ENCODE peak calls at places on chromosomes 4 and X, in six cellular contexts. J, B, U, W, X and G are unnamed samples.
A peak's percentile ranks its signal among the peaks of the same experiment; 100 is the strongest.

GRCh38 chr4:115259651-115260050 is 146.2 kb upstream of the NDST4 start:
- DNase-seq in X (no peak), B (no peak), J (no peak), W (no peak), U (no peak), G (no peak)

GRCh38 chrX:105821471-105822081 is 763 bp upstream of the NRK start:
- DNase-seq in X (no peak), U (no peak), W (no peak), B (no peak), J (no peak), G (peak; percentile 25)

GRCh38 chr4:148445071-148445902 is 3.1 kb upstream of the NR3C2 start:
- DNase-seq in J (no peak), U (peak; percentile 23), B (no peak), X (no peak), W (peak; percentile 39), G (peak; percentile 78)

GRCh38 chr4:127936974-127937373 is 28.0 kb downstream of the MFSD8 start:
- DNase-seq in W (no peak), X (peak; percentile 5), U (no peak), B (no peak), J (peak; percentile 52), G (no peak)

GRCh38 chr4:126991965-126992364 is 640.8 kb upstream of the INTU start:
- DNase-seq in W (no peak), X (no peak), J (peak; percentile 43), U (no peak), B (no peak), G (no peak)

GRCh38 chr4:68864438-68865177 is 48.8 kb downstream of the UGT2B10 start:
- DNase-seq in U (no peak), B (no peak), W (no peak), X (no peak), J (no peak), G (no peak)

GRCh38 chr4:187059031-187059430 is 335.4 kb upstream of the FAT1 start:
- DNase-seq in U (no peak), B (no peak), W (no peak), X (no peak), J (no peak), G (no peak)

GRCh38 chr4:183996868-183997267 is 91.8 kb downstream of the STOX2 start:
- DNase-seq in U (no peak), W (no peak), J (peak; percentile 71), B (peak; percentile 42), X (no peak), G (no peak)

GRCh38 chr4:82423245-82424054 is 6.8 kb downstream of the HNRNPDL start:
- DNase-seq in W (no peak), U (no peak), J (peak; percentile 23), B (no peak), X (no peak), G (no peak)

GRCh38 chrX:16870861-16871584 is 861 bp upstream of the RBBP7 start:
- DNase-seq in X (no peak), J (no peak), W (peak; percentile 33), U (no peak), B (no peak), G (peak; percentile 65)

GRCh38 chr4:8101213-8101781 is 57.3 kb downstream of the ABLIM2 start:
- DNase-seq in X (peak; percentile 99), U (peak; percentile 64), W (no peak), J (peak; percentile 7), B (no peak), G (no peak)

GRCh38 chr4:66014146-66014765 is 344.0 kb upstream of the EPHA5 start:
- DNase-seq in X (no peak), J (no peak), B (no peak), W (no peak), U (no peak), G (no peak)

GRCh38 chrX:2697306-2697705 is 6.2 kb downstream of the CD99 start:
- DNase-seq in W (no peak), B (no peak), J (peak; percentile 36), X (peak; percentile 28), U (no peak), G (no peak)

GRCh38 chr4:108166038-108166437 is 2.7 kb downstream of the LEF1 start:
- DNase-seq in W (no peak), X (no peak), U (no peak), J (no peak), B (no peak), G (peak; percentile 33)

GRCh38 chr4:129358571-129358970 is 262.6 kb downstream of the C4orf33 start:
- DNase-seq in B (peak; percentile 16), W (no peak), U (no peak), X (peak; percentile 80), J (peak; percentile 30), G (no peak)

GRCh38 chr4:24843121-24843520 is 47.7 kb downstream of the SOD3 start:
- DNase-seq in X (no peak), W (no peak), J (no peak), U (no peak), B (no peak), G (no peak)

GRCh38 chr4:114807759-114808404 is 209.3 kb downstream of the UGT8 start:
- DNase-seq in J (peak; percentile 4), U (no peak), W (peak; percentile 11), X (peak; percentile 48), B (no peak), G (peak; percentile 47)

GRCh38 chrX:145817299-145817665 is 347 bp upstream of the SLITRK2 start:
- DNase-seq in W (no peak), J (no peak), U (no peak), B (no peak), X (no peak), G (peak; percentile 10)

GRCh38 chr4:182306792-182307507 is 63.7 kb downstream of the TENM3 start:
- DNase-seq in X (peak; percentile 92), J (no peak), W (no peak), U (no peak), B (peak; percentile 51), G (no peak)

GRCh38 chr4:1356181-1356998 is 9.4 kb downstream of the UVSSA start:
- DNase-seq in W (peak; percentile 58), B (no peak), U (peak; percentile 52), X (peak; percentile 37), J (peak; percentile 58), G (peak; percentile 81)

GRCh38 chrX:115949900-115950822 is 220.4 kb upstream of the AGTR2 start:
- DNase-seq in B (no peak), U (no peak), J (no peak), X (peak; percentile 13), W (no peak), G (no peak)

GRCh38 chrX:13990126-13990525 is 39.6 kb downstream of the GEMIN8 start:
- DNase-seq in X (no peak), W (no peak), J (no peak), B (no peak), U (no peak), G (no peak)

GRCh38 chrX:73943572-73943899 is 360.4 kb upstream of the ZCCHC13 start:
- DNase-seq in X (no peak), W (no peak), J (no peak), B (no peak), U (no peak), G (no peak)

DNA sequence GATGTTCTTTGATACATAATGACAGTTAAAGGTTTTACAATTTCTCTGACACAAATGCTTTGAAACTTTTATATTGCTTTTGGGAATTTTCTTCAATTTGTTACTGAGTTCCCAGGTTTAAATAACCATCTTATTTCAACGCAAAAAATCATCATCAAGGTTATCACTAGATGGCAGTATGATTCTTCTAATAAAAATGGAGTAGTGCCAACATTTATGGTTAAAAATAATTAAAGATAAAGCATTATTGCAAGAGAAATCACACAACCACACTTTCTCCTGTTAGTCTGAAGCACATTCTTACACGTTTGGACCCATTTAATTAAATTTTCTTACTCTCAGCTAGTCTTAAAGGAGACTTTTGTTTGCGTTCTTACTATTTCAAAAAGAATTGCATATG is 611.3 kb upstream of the CPXCR1 start:
- DNase-seq in J (no peak), U (no peak), W (no peak), X (peak; percentile 13), B (no peak), G (no peak)
- TF ChIP-seq CTCF in J (no peak), U (no peak), W (peak; percentile 61), X (peak; percentile 19), B (no peak), G (peak; percentile 48)

GRCh38 chr4:26321326-26322276 is 787 bp downstream of the RBPJ start:
- DNase-seq in U (no peak), J (peak; percentile 47), B (no peak), W (peak; percentile 21), X (peak; percentile 24), G (peak; percentile 61)

GRCh38 chr4:26323807-26324206 is 3.0 kb downstream of the RBPJ start:
- DNase-seq in X (peak; percentile 42), W (no peak), J (peak; percentile 88), B (no peak), U (no peak), G (no peak)

GRCh38 chr4:26322349-26322748 is 1.5 kb downstream of the RBPJ start:
- DNase-seq in X (no peak), B (no peak), U (no peak), W (no peak), J (no peak), G (no peak)

GRCh38 chr4:26326791-26327190 is 6.0 kb downstream of the RBPJ start:
- DNase-seq in J (peak; percentile 89), U (no peak), W (no peak), B (peak; percentile 93), X (no peak), G (no peak)

GRCh38 chr4:26325191-26325590 is 4.4 kb downstream of the RBPJ start:
- DNase-seq in J (peak; percentile 67), W (no peak), X (peak; percentile 64), U (no peak), B (no peak), G (no peak)
- TF ChIP-seq CTCF in J (peak; percentile 60), W (peak; percentile 38), X (peak; percentile 31), U (no peak), B (peak; percentile 40), G (peak; percentile 32)

GRCh38 chr4:13876940-13877339 is 249.4 kb upstream of the BOD1L1 start:
- DNase-seq in W (no peak), U (no peak), B (no peak), X (no peak), J (no peak), G (no peak)

GRCh38 chr4:13876151-13876550 is 248.6 kb upstream of the BOD1L1 start:
- DNase-seq in B (no peak), X (no peak), W (no peak), U (no peak), J (no peak), G (no peak)

GRCh38 chr4:13887010-13887409 is 259.5 kb upstream of the BOD1L1 start:
- DNase-seq in J (no peak), X (no peak), W (no peak), B (no peak), U (no peak), G (no peak)

GRCh38 chr4:13881880-13882279 is 254.4 kb upstream of the BOD1L1 start:
- DNase-seq in U (no peak), W (no peak), J (peak; percentile 58), B (no peak), X (no peak), G (no peak)
- TF ChIP-seq CTCF in U (no peak), W (no peak), J (peak; percentile 49), B (peak; percentile 30), X (no peak), G (no peak)

DNA sequence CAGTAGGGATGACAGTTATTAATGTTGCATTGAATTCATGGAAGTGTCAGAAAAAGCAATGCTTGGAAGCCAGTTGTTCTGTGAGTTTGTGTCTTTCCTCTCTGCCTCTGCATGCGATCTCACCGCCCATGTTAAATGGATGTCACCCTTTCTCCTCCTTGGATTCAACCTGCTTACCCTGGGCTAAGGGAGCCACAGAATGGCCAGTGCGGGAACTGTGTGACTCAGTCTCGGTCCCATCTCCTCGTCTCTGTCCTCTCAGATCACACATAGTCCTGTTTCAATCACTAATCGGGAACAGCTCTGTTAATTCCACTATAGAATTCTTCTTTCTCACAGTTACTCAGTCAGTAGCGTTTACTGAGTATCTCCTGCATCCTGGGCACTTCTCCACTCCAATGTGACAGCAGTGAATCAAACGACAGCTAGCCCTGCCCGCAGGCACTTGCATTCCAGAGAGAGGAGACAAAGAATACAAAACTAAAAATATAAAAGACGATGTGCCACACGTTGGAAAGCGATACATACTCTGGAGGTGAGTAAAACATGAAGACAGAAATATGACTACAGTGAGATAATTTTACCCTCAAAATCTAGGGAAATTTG is 53.6 kb upstream of the TLR3 start:
- DNase-seq in B (no peak), U (no peak), J (no peak), W (no peak), X (peak; percentile 13), G (no peak)
- TF ChIP-seq CTCF in B (no peak), U (no peak), J (no peak), W (no peak), X (no peak), G (no peak)